ENCODE peak calls at places on chromosomes 4 and X, in seven cellular contexts. P is IMR-90, S is fibroblast of lung, L is mammary epithelial cell, B is PC-9, Q is neuronal stem cell, I is GM23248. U is an unnamed sample. For H3K27me3, the result is how much of the 10 kb centered on the place peaks cover.

GRCh38 chrX:46311581-46312120 is 233.6 kb downstream of the ZNF674 start:
- DNase-seq in B (no peak), L (no peak), S (peak), I (peak), P (no peak), Q (no peak), U (no peak)

GRCh38 chrX:129930941-129931410 is 25.0 kb downstream of the UTP14A start:
- DNase-seq in I (peak), L (no peak), S (peak), P (no peak), Q (no peak), B (no peak), U (no peak)

GRCh38 chrX:154398668-154399526 is 720 bp downstream of the RPL10 start:
- DNase-seq in S (peak), P (peak), I (peak), L (peak), Q (no peak), B (peak), U (peak)

GRCh38 chr4:25865586-25865985 is 2.8 kb upstream of the SEL1L3 start:
- DNase-seq in P (no peak), L (peak), I (peak), B (peak), Q (no peak), S (peak), U (peak)

GRCh38 chr4:69576251-69576877 is 63.1 kb downstream of the UGT2A2 start:
- DNase-seq in P (no peak), I (no peak), L (no peak), B (no peak), S (no peak), Q (no peak), U (no peak)

GRCh38 chr4:53847935-53848334 is 216.5 kb downstream of the CHIC2 start:
- DNase-seq in L (no peak), P (no peak), B (no peak), I (no peak), S (no peak), Q (no peak), U (peak)

GRCh38 chr4:26074672-26075071 is 160.7 kb downstream of the SMIM20 start:
- DNase-seq in B (no peak), Q (no peak), L (no peak), S (no peak), P (no peak), I (no peak), U (no peak)

GRCh38 chrX:150047818-150048217 is 109.5 kb upstream of the EOLA2 start:
- DNase-seq in L (no peak), Q (no peak), I (peak), B (no peak), S (no peak), P (no peak), U (no peak)

GRCh38 chr4:30718889-30719252 is 1.3 kb upstream of the PCDH7 start:
- DNase-seq in I (peak), Q (peak), P (peak), B (no peak), L (peak), S (peak), U (peak)

GRCh38 chr4:48901196-48901595 is 5.4 kb downstream of the OCIAD2 start:
- DNase-seq in P (no peak), B (no peak), I (no peak), L (no peak), S (no peak), Q (no peak), U (no peak)

GRCh38 chrX:119541188-119541587 is 24.0 kb downstream of the STEEP1 start:
- DNase-seq in I (peak), S (peak), L (no peak), B (no peak), P (peak), Q (no peak), U (no peak)

GRCh38 chrX:15888062-15888461 is 33.4 kb upstream of the AP1S2 start:
- DNase-seq in Q (no peak), B (no peak), P (no peak), I (no peak), S (no peak), L (no peak), U (no peak)

GRCh38 chr4:164320847-164321246 is 433.1 kb upstream of the SMIM31 start:
- DNase-seq in I (no peak), L (no peak), S (no peak), Q (no peak), B (no peak), P (no peak), U (no peak)

GRCh38 chr4:68850293-68850692 is 34.5 kb downstream of the UGT2B10 start:
- DNase-seq in L (no peak), I (no peak), S (no peak), B (no peak), P (no peak), Q (no peak), U (no peak)

GRCh38 chr4:82718067-82718935 is 80.3 kb downstream of the SCD5 start:
- DNase-seq in I (peak), S (peak), P (no peak), Q (no peak), B (no peak), L (no peak), U (no peak)

GRCh38 chrX:17359500-17359899 is 15.5 kb upstream of the NHS start:
- DNase-seq in I (peak), P (no peak), S (peak), L (peak), B (no peak), Q (no peak), U (no peak)

DNA sequence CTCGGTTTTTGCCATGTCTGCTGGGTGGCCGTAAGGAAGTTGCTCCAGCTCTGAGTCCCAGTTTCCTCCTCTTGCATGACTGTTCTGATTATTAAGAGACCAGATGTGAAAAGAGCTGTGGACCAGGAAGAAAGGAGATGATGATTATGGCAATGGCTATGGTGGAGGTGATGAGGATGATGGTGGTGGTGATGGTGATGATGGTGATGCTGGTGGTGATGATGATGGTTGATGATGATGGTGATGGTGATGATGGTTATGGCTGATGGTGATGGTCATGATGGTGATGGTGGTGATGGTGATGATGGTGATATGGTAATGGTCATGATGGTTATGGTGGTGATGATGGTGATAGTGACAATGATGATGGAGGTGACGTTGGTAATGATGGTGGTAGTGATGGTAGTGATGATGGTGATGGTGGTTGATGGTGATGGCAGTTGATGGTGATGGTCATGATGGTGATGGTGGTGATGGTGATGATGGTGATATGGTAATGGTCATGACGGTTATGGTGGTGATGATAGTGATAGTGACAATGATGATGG is 107.8 kb upstream of the NKX1-1 start:
- DNase-seq in L (no peak), Q (no peak), S (no peak), P (no peak), I (no peak), B (no peak), U (no peak)
- H3K27me3 ChIP-seq in L (under half), Q (under half), S (under half), P (half or more), I (under half), B (half or more), U (under half)

GRCh38 chr4:138242076-138242829 is at the start of gene SLC7A11:
- DNase-seq in L (peak), B (peak), P (peak), Q (peak), S (peak), I (peak), U (peak)
- H2AFZ ChIP-seq in L (peak), B (peak), P (peak), Q (peak), S (peak), I (peak), U (peak)

GRCh38 chr4:179626687-179627086 is 2184.4 kb upstream of the AGA start:
- DNase-seq in B (no peak), P (no peak), L (no peak), S (no peak), Q (no peak), I (no peak), U (no peak)

GRCh38 chr4:179624768-179625181 is 2182.5 kb upstream of the AGA start:
- DNase-seq in B (peak), I (peak), P (peak), S (peak), Q (no peak), L (no peak), U (peak)

DNA sequence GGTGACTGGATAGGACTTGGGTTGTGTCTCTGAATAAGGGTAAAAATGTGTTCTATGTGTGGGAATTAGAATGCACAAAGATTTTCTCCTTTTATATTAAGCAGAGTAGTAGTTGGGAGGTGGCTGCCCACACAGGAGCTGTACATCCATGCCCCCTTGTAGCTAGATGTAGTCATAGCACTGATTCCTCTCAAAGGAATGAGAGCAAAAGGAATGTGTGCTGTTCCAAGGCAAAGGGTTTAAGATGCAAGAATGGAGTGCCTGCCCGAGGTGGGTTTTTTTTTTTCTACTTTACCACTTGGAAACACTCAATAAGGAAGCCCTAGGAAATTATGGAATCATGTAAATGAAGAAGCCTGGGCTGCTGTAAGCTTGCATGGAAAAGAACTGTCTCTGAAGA is 2183.2 kb upstream of the AGA start:
- DNase-seq in S (peak), L (no peak), Q (no peak), B (no peak), P (peak), I (peak), U (no peak)
- H3K27me3 ChIP-seq in S (under half), L (under half), Q (under half), B (under half), P (under half), I (under half), U (under half)

DNA sequence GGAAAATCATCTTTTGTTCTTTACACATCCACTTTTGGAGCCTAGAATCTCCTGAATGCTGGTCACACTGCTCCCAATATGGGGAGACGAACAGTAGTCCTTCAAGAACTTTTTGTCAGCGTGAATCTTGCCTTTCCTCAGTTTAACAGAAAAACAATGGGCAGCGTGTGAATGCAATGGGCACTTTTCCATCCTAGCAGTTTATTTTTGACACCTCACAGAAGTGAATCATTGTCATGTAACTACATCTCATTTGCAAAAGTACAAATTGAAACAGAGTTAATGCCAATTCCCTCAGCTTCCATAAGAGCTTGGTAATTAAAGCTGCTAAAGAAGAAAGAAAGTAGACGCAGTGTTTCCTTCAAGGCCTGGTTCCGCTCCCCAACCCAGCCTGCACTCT is 85.5 kb downstream of the DRD5 start:
- DNase-seq in I (no peak), P (no peak), L (no peak), Q (no peak), B (no peak), S (no peak), U (no peak)
- H2AFZ ChIP-seq in I (no peak), P (no peak), L (no peak), Q (no peak), B (no peak), S (no peak), U (no peak)

DNA sequence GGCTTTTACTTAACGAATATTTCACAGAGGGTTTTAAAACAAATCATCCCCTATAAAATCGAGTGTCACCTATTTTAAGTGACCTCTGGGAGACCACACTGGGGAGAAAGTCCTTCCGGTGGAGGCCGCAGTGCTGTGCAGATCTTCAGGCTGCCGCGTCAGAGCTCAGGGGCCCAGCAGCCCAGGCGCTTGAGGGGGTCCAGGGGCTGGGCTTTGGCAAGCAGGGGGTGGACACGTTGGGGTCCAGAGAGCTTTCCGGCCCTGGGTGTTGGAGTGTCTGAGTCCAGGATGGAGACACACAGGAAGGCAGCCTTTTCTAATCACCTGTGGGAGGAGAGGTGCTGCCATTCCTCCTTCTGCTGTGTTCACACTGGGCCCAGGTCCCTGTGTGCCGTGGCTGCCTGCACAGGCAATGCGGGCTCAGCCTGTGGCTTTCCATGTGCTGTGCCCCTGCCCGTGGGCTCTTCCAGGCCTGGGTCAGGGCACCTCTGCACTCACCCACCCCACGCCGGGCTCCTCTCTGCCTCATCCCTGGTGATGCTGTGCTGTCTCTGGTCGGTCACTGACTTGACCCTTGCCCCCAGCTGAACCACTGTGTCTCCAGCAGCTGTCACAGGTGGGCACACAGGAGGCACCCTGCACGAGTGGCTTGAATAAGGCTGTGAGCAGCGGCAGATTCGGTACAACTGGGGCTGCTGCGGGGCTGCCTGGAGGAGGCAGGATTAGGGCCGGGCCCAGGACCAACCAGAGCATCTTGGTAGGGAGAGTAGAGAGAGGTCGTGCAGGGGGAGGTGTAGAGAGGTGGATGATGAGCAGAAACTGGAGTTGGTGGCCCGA is 10.0 kb downstream of the HTRA3 start:
- DNase-seq in B (no peak), Q (no peak), P (no peak), I (no peak), S (no peak), L (no peak), U (no peak)
- H3K27me3 ChIP-seq in B (under half), Q (under half), P (under half), I (under half), S (under half), L (under half), U (under half)

GRCh38 chr4:73450398-73451004 is 14.5 kb downstream of the AFP start:
- DNase-seq in S (peak), P (peak), L (peak), I (peak), B (no peak), Q (no peak), U (peak)
- H2AFZ ChIP-seq in S (peak), P (peak), L (peak), I (peak), B (no peak), Q (peak), U (no peak)

GRCh38 chr4:1156069-1156468 is 16.3 kb downstream of the SPON2 start:
- DNase-seq in B (no peak), I (no peak), P (no peak), Q (no peak), L (no peak), S (no peak), U (no peak)

GRCh38 chr4:1155314-1155713 is 17.1 kb downstream of the SPON2 start:
- DNase-seq in Q (no peak), P (no peak), S (no peak), B (no peak), L (no peak), I (no peak), U (no peak)

GRCh38 chr4:1153567-1154090 is 18.8 kb downstream of the SPON2 start:
- DNase-seq in S (no peak), Q (no peak), L (no peak), B (no peak), P (no peak), I (no peak), U (no peak)

GRCh38 chr4:1154126-1154522 is 18.3 kb downstream of the SPON2 start:
- DNase-seq in L (no peak), B (no peak), S (no peak), I (no peak), Q (no peak), P (no peak), U (no peak)

DNA sequence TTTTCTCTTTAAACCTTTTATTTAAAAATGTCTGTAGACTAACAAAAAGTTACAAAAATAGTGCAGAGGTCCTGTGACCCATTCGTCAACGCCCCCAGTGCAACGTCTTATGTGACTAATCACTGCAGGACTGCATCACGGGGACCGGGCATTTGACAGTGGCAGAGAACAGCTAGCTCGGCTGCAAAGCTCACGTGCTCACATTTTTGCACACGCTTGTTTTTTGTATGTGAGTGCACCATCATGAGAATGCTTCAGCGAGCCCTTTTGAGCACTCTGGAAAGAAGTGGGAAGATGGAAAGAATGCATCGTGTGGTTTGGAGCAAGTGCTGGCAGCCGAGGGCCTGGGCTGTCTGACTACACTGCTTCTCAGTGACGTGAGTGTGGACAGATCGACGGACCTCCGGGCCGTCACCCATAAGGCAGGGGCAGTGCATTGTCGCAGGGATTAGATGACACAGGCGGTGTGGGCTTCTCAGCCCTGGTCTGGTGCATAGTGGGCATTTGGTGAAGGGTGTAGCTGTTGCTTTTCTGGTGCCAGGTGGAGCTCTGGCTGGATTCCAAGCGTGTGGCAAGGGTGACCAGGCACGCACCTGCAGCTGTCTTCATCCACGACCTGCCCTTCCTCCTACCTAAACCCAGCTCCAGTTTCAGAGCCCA is 17.7 kb downstream of the SPON2 start:
- DNase-seq in Q (no peak), B (no peak), S (peak), I (peak), P (peak), L (no peak), U (no peak)
- H3K27me3 ChIP-seq in Q (under half), B (half or more), S (under half), I (under half), P (under half), L (under half), U (under half)